ENCODE peak calls at places on chromosomes 12 and 14, in eight cellular contexts. One of them, this sample, is unnamed.

GRCh38 chr14:38944691-38945090 is 158.3 kb downstream of the SEC23A start:
- DNase-seq in right cardiac atrium: no peak
- DNase-seq in CD4-positive, CD25-positive, alpha-beta regulatory T cell: no peak
- DNase-seq in AG04450: no peak
- DNase-seq in GM23338: no peak
- DNase-seq in stimulated activated naive CD8-positive, alpha-beta T cell treated with anti-CD3 and anti-CD28 coated beads, Interleukin-15, amount 100 ng/mL, for 72 hours: no peak
- DNase-seq in pancreas: no peak
- DNase-seq in transverse colon: no peak
- DNase-seq in this sample: no peak

GRCh38 chr14:80522936-80523335 is 311.6 kb upstream of the DIO2 start:
- DNase-seq in stimulated activated naive CD8-positive, alpha-beta T cell treated with anti-CD3 and anti-CD28 coated beads, Interleukin-15, amount 100 ng/mL, for 72 hours: no peak
- DNase-seq in transverse colon: no peak
- DNase-seq in CD4-positive, CD25-positive, alpha-beta regulatory T cell: no peak
- DNase-seq in AG04450: no peak
- DNase-seq in right cardiac atrium: no peak
- DNase-seq in pancreas: no peak
- DNase-seq in GM23338: no peak
- DNase-seq in this sample: no peak

GRCh38 chr14:73810478-73811163 is 41.0 kb upstream of the PTGR2 start:
- DNase-seq in stimulated activated naive CD8-positive, alpha-beta T cell treated with anti-CD3 and anti-CD28 coated beads, Interleukin-15, amount 100 ng/mL, for 72 hours: no peak
- DNase-seq in pancreas: no peak
- DNase-seq in transverse colon: no peak
- DNase-seq in right cardiac atrium: no peak
- DNase-seq in CD4-positive, CD25-positive, alpha-beta regulatory T cell: no peak
- DNase-seq in GM23338: no peak
- DNase-seq in AG04450: no peak
- DNase-seq in this sample: no peak

GRCh38 chr14:84804498-84805294 is 725.2 kb upstream of the FLRT2 start:
- DNase-seq in CD4-positive, CD25-positive, alpha-beta regulatory T cell: no peak
- DNase-seq in stimulated activated naive CD8-positive, alpha-beta T cell treated with anti-CD3 and anti-CD28 coated beads, Interleukin-15, amount 100 ng/mL, for 72 hours: no peak
- DNase-seq in AG04450: no peak
- DNase-seq in GM23338: no peak
- DNase-seq in transverse colon: no peak
- DNase-seq in pancreas: no peak
- DNase-seq in right cardiac atrium: no peak
- DNase-seq in this sample: no peak

GRCh38 chr12:84506317-84506716 is 406.3 kb downstream of the SLC6A15 start:
- DNase-seq in transverse colon: no peak
- DNase-seq in pancreas: no peak
- DNase-seq in CD4-positive, CD25-positive, alpha-beta regulatory T cell: no peak
- DNase-seq in stimulated activated naive CD8-positive, alpha-beta T cell treated with anti-CD3 and anti-CD28 coated beads, Interleukin-15, amount 100 ng/mL, for 72 hours: no peak
- DNase-seq in right cardiac atrium: peak
- DNase-seq in AG04450: no peak
- DNase-seq in GM23338: no peak
- DNase-seq in this sample: no peak

GRCh38 chr12:27024291-27024690 is 1.9 kb downstream of the MED21 start:
- DNase-seq in transverse colon: no peak
- DNase-seq in CD4-positive, CD25-positive, alpha-beta regulatory T cell: no peak
- DNase-seq in AG04450: no peak
- DNase-seq in right cardiac atrium: no peak
- DNase-seq in pancreas: no peak
- DNase-seq in GM23338: no peak
- DNase-seq in stimulated activated naive CD8-positive, alpha-beta T cell treated with anti-CD3 and anti-CD28 coated beads, Interleukin-15, amount 100 ng/mL, for 72 hours: no peak
- DNase-seq in this sample: no peak

GRCh38 chr12:25041006-25041741 is 92.3 kb upstream of the BCAT1 start:
- DNase-seq in right cardiac atrium: no peak
- DNase-seq in stimulated activated naive CD8-positive, alpha-beta T cell treated with anti-CD3 and anti-CD28 coated beads, Interleukin-15, amount 100 ng/mL, for 72 hours: no peak
- DNase-seq in GM23338: no peak
- DNase-seq in AG04450: no peak
- DNase-seq in transverse colon: no peak
- DNase-seq in pancreas: no peak
- DNase-seq in CD4-positive, CD25-positive, alpha-beta regulatory T cell: no peak
- DNase-seq in this sample: no peak

GRCh38 chr14:79279645-79280399 is 931.5 kb downstream of the DIO2 start:
- DNase-seq in pancreas: peak
- DNase-seq in GM23338: peak
- DNase-seq in stimulated activated naive CD8-positive, alpha-beta T cell treated with anti-CD3 and anti-CD28 coated beads, Interleukin-15, amount 100 ng/mL, for 72 hours: no peak
- DNase-seq in transverse colon: peak
- DNase-seq in AG04450: no peak
- DNase-seq in right cardiac atrium: peak
- DNase-seq in CD4-positive, CD25-positive, alpha-beta regulatory T cell: no peak
- DNase-seq in this sample: peak

GRCh38 chr14:76117789-76118188 is 33.9 kb upstream of the GPATCH2L start:
- DNase-seq in right cardiac atrium: no peak
- DNase-seq in stimulated activated naive CD8-positive, alpha-beta T cell treated with anti-CD3 and anti-CD28 coated beads, Interleukin-15, amount 100 ng/mL, for 72 hours: no peak
- DNase-seq in CD4-positive, CD25-positive, alpha-beta regulatory T cell: no peak
- DNase-seq in GM23338: no peak
- DNase-seq in AG04450: no peak
- DNase-seq in pancreas: no peak
- DNase-seq in transverse colon: no peak
- DNase-seq in this sample: no peak

GRCh38 chr14:59582161-59582560 is 5.5 kb upstream of the CCDC175 start:
- DNase-seq in stimulated activated naive CD8-positive, alpha-beta T cell treated with anti-CD3 and anti-CD28 coated beads, Interleukin-15, amount 100 ng/mL, for 72 hours: no peak
- DNase-seq in pancreas: no peak
- DNase-seq in GM23338: no peak
- DNase-seq in AG04450: no peak
- DNase-seq in transverse colon: no peak
- DNase-seq in right cardiac atrium: no peak
- DNase-seq in CD4-positive, CD25-positive, alpha-beta regulatory T cell: no peak
- DNase-seq in this sample: no peak

GRCh38 chr12:88448337-88448944 is 131.8 kb downstream of the KITLG start:
- DNase-seq in right cardiac atrium: no peak
- DNase-seq in CD4-positive, CD25-positive, alpha-beta regulatory T cell: no peak
- DNase-seq in stimulated activated naive CD8-positive, alpha-beta T cell treated with anti-CD3 and anti-CD28 coated beads, Interleukin-15, amount 100 ng/mL, for 72 hours: no peak
- DNase-seq in pancreas: no peak
- DNase-seq in GM23338: no peak
- DNase-seq in transverse colon: no peak
- DNase-seq in AG04450: no peak
- DNase-seq in this sample: no peak

GRCh38 chr14:38350102-38350501 is 94.2 kb upstream of the CLEC14A start:
- DNase-seq in stimulated activated naive CD8-positive, alpha-beta T cell treated with anti-CD3 and anti-CD28 coated beads, Interleukin-15, amount 100 ng/mL, for 72 hours: no peak
- DNase-seq in CD4-positive, CD25-positive, alpha-beta regulatory T cell: no peak
- DNase-seq in AG04450: no peak
- DNase-seq in transverse colon: no peak
- DNase-seq in right cardiac atrium: no peak
- DNase-seq in pancreas: no peak
- DNase-seq in GM23338: no peak
- DNase-seq in this sample: no peak

GRCh38 chr12:104669851-104670337 is 213.1 kb downstream of the CHST11 start:
- DNase-seq in pancreas: no peak
- DNase-seq in GM23338: no peak
- DNase-seq in AG04450: no peak
- DNase-seq in CD4-positive, CD25-positive, alpha-beta regulatory T cell: peak
- DNase-seq in transverse colon: peak
- DNase-seq in stimulated activated naive CD8-positive, alpha-beta T cell treated with anti-CD3 and anti-CD28 coated beads, Interleukin-15, amount 100 ng/mL, for 72 hours: peak
- DNase-seq in right cardiac atrium: peak
- DNase-seq in this sample: peak

GRCh38 chr12:49809369-49810158 is 18.6 kb downstream of the NCKAP5L start:
- DNase-seq in stimulated activated naive CD8-positive, alpha-beta T cell treated with anti-CD3 and anti-CD28 coated beads, Interleukin-15, amount 100 ng/mL, for 72 hours: no peak
- DNase-seq in transverse colon: no peak
- DNase-seq in right cardiac atrium: peak
- DNase-seq in AG04450: no peak
- DNase-seq in CD4-positive, CD25-positive, alpha-beta regulatory T cell: no peak
- DNase-seq in pancreas: no peak
- DNase-seq in GM23338: peak
- DNase-seq in this sample: peak

GRCh38 chr14:105386581-105387529 is 11.5 kb upstream of the TEX22 start:
- DNase-seq in CD4-positive, CD25-positive, alpha-beta regulatory T cell: no peak
- DNase-seq in transverse colon: no peak
- DNase-seq in stimulated activated naive CD8-positive, alpha-beta T cell treated with anti-CD3 and anti-CD28 coated beads, Interleukin-15, amount 100 ng/mL, for 72 hours: no peak
- DNase-seq in GM23338: no peak
- DNase-seq in pancreas: peak
- DNase-seq in AG04450: no peak
- DNase-seq in right cardiac atrium: peak
- DNase-seq in this sample: peak

GRCh38 chr12:64497903-64498302 is 46.0 kb downstream of the TBK1 start:
- DNase-seq in GM23338: no peak
- DNase-seq in transverse colon: no peak
- DNase-seq in AG04450: no peak
- DNase-seq in CD4-positive, CD25-positive, alpha-beta regulatory T cell: no peak
- DNase-seq in right cardiac atrium: no peak
- DNase-seq in stimulated activated naive CD8-positive, alpha-beta T cell treated with anti-CD3 and anti-CD28 coated beads, Interleukin-15, amount 100 ng/mL, for 72 hours: no peak
- DNase-seq in pancreas: no peak
- DNase-seq in this sample: no peak

GRCh38 chr12:82406651-82407050 is 48.3 kb downstream of the METTL25 start:
- DNase-seq in CD4-positive, CD25-positive, alpha-beta regulatory T cell: no peak
- DNase-seq in transverse colon: no peak
- DNase-seq in AG04450: no peak
- DNase-seq in pancreas: no peak
- DNase-seq in right cardiac atrium: no peak
- DNase-seq in GM23338: no peak
- DNase-seq in stimulated activated naive CD8-positive, alpha-beta T cell treated with anti-CD3 and anti-CD28 coated beads, Interleukin-15, amount 100 ng/mL, for 72 hours: no peak
- DNase-seq in this sample: no peak

GRCh38 chr12:131643581-131644452 is 67.1 kb upstream of the SFSWAP start:
- DNase-seq in AG04450: no peak
- DNase-seq in pancreas: no peak
- DNase-seq in transverse colon: no peak
- DNase-seq in stimulated activated naive CD8-positive, alpha-beta T cell treated with anti-CD3 and anti-CD28 coated beads, Interleukin-15, amount 100 ng/mL, for 72 hours: no peak
- DNase-seq in CD4-positive, CD25-positive, alpha-beta regulatory T cell: no peak
- DNase-seq in GM23338: no peak
- DNase-seq in right cardiac atrium: no peak
- DNase-seq in this sample: no peak

GRCh38 chr12:103560604-103561101 is 26.4 kb upstream of the STAB2 start:
- DNase-seq in pancreas: no peak
- DNase-seq in GM23338: no peak
- DNase-seq in transverse colon: no peak
- DNase-seq in stimulated activated naive CD8-positive, alpha-beta T cell treated with anti-CD3 and anti-CD28 coated beads, Interleukin-15, amount 100 ng/mL, for 72 hours: no peak
- DNase-seq in right cardiac atrium: no peak
- DNase-seq in AG04450: peak
- DNase-seq in CD4-positive, CD25-positive, alpha-beta regulatory T cell: no peak
- DNase-seq in this sample: no peak

GRCh38 chr14:32413967-32414640 is 85.0 kb downstream of the AKAP6 start:
- DNase-seq in transverse colon: no peak
- DNase-seq in AG04450: no peak
- DNase-seq in stimulated activated naive CD8-positive, alpha-beta T cell treated with anti-CD3 and anti-CD28 coated beads, Interleukin-15, amount 100 ng/mL, for 72 hours: no peak
- DNase-seq in GM23338: no peak
- DNase-seq in pancreas: no peak
- DNase-seq in CD4-positive, CD25-positive, alpha-beta regulatory T cell: no peak
- DNase-seq in right cardiac atrium: no peak
- DNase-seq in this sample: no peak

GRCh38 chr12:1205512-1206060 is 214.6 kb downstream of the ERC1 start:
- DNase-seq in CD4-positive, CD25-positive, alpha-beta regulatory T cell: no peak
- DNase-seq in GM23338: no peak
- DNase-seq in AG04450: no peak
- DNase-seq in pancreas: no peak
- DNase-seq in transverse colon: no peak
- DNase-seq in stimulated activated naive CD8-positive, alpha-beta T cell treated with anti-CD3 and anti-CD28 coated beads, Interleukin-15, amount 100 ng/mL, for 72 hours: no peak
- DNase-seq in right cardiac atrium: no peak
- DNase-seq in this sample: no peak

GRCh38 chr12:4270670-4271432 is 2.7 kb upstream of the CCND2 start:
- DNase-seq in GM23338: peak
- DNase-seq in CD4-positive, CD25-positive, alpha-beta regulatory T cell: peak
- DNase-seq in AG04450: no peak
- DNase-seq in stimulated activated naive CD8-positive, alpha-beta T cell treated with anti-CD3 and anti-CD28 coated beads, Interleukin-15, amount 100 ng/mL, for 72 hours: peak
- DNase-seq in pancreas: peak
- DNase-seq in right cardiac atrium: peak
- DNase-seq in transverse colon: peak
- DNase-seq in this sample: peak

GRCh38 chr12:77032406-77032805 is 33.0 kb downstream of the E2F7 start:
- DNase-seq in stimulated activated naive CD8-positive, alpha-beta T cell treated with anti-CD3 and anti-CD28 coated beads, Interleukin-15, amount 100 ng/mL, for 72 hours: no peak
- DNase-seq in pancreas: no peak
- DNase-seq in CD4-positive, CD25-positive, alpha-beta regulatory T cell: peak
- DNase-seq in AG04450: no peak
- DNase-seq in GM23338: no peak
- DNase-seq in right cardiac atrium: no peak
- DNase-seq in transverse colon: no peak
- DNase-seq in this sample: no peak

GRCh38 chr14:79040742-79041249 is 870.6 kb downstream of the NRXN3 start:
- DNase-seq in GM23338: no peak
- DNase-seq in CD4-positive, CD25-positive, alpha-beta regulatory T cell: no peak
- DNase-seq in AG04450: no peak
- DNase-seq in pancreas: no peak
- DNase-seq in transverse colon: no peak
- DNase-seq in stimulated activated naive CD8-positive, alpha-beta T cell treated with anti-CD3 and anti-CD28 coated beads, Interleukin-15, amount 100 ng/mL, for 72 hours: no peak
- DNase-seq in right cardiac atrium: no peak
- DNase-seq in this sample: no peak

GRCh38 chr14:104148433-104149277 is 10.3 kb downstream of the KIF26A start:
- DNase-seq in transverse colon: no peak
- DNase-seq in AG04450: no peak
- DNase-seq in stimulated activated naive CD8-positive, alpha-beta T cell treated with anti-CD3 and anti-CD28 coated beads, Interleukin-15, amount 100 ng/mL, for 72 hours: no peak
- DNase-seq in GM23338: peak
- DNase-seq in CD4-positive, CD25-positive, alpha-beta regulatory T cell: no peak
- DNase-seq in pancreas: peak
- DNase-seq in right cardiac atrium: peak
- DNase-seq in this sample: peak

GRCh38 chr12:32794281-32794680 is 38.6 kb upstream of the YARS2 start:
- DNase-seq in CD4-positive, CD25-positive, alpha-beta regulatory T cell: no peak
- DNase-seq in GM23338: no peak
- DNase-seq in stimulated activated naive CD8-positive, alpha-beta T cell treated with anti-CD3 and anti-CD28 coated beads, Interleukin-15, amount 100 ng/mL, for 72 hours: no peak
- DNase-seq in pancreas: no peak
- DNase-seq in right cardiac atrium: no peak
- DNase-seq in transverse colon: no peak
- DNase-seq in AG04450: no peak
- DNase-seq in this sample: no peak

GRCh38 chr12:107760207-107760816 is 625 bp downstream of the PRDM4 start:
- DNase-seq in AG04450: no peak
- DNase-seq in GM23338: peak
- DNase-seq in transverse colon: peak
- DNase-seq in right cardiac atrium: peak
- DNase-seq in CD4-positive, CD25-positive, alpha-beta regulatory T cell: peak
- DNase-seq in stimulated activated naive CD8-positive, alpha-beta T cell treated with anti-CD3 and anti-CD28 coated beads, Interleukin-15, amount 100 ng/mL, for 72 hours: peak
- DNase-seq in pancreas: peak
- DNase-seq in this sample: peak

GRCh38 chr14:60838601-60839000 is 104.0 kb downstream of the MNAT1 start:
- DNase-seq in right cardiac atrium: no peak
- DNase-seq in AG04450: no peak
- DNase-seq in CD4-positive, CD25-positive, alpha-beta regulatory T cell: no peak
- DNase-seq in stimulated activated naive CD8-positive, alpha-beta T cell treated with anti-CD3 and anti-CD28 coated beads, Interleukin-15, amount 100 ng/mL, for 72 hours: no peak
- DNase-seq in transverse colon: no peak
- DNase-seq in GM23338: no peak
- DNase-seq in pancreas: no peak
- DNase-seq in this sample: no peak

GRCh38 chr14:50318031-50318626 is 6.0 kb downstream of the DMAC2L start:
- DNase-seq in GM23338: peak
- DNase-seq in AG04450: no peak
- DNase-seq in transverse colon: no peak
- DNase-seq in right cardiac atrium: no peak
- DNase-seq in CD4-positive, CD25-positive, alpha-beta regulatory T cell: peak
- DNase-seq in stimulated activated naive CD8-positive, alpha-beta T cell treated with anti-CD3 and anti-CD28 coated beads, Interleukin-15, amount 100 ng/mL, for 72 hours: no peak
- DNase-seq in pancreas: no peak
- DNase-seq in this sample: no peak

GRCh38 chr14:59123975-59124374 is 64.5 kb upstream of the DAAM1 start:
- DNase-seq in right cardiac atrium: no peak
- DNase-seq in AG04450: no peak
- DNase-seq in transverse colon: no peak
- DNase-seq in CD4-positive, CD25-positive, alpha-beta regulatory T cell: no peak
- DNase-seq in GM23338: peak
- DNase-seq in pancreas: no peak
- DNase-seq in stimulated activated naive CD8-positive, alpha-beta T cell treated with anti-CD3 and anti-CD28 coated beads, Interleukin-15, amount 100 ng/mL, for 72 hours: no peak
- DNase-seq in this sample: no peak

GRCh38 chr14:85554106-85554505 is 24.2 kb downstream of the FLRT2 start:
- DNase-seq in AG04450: no peak
- DNase-seq in transverse colon: no peak
- DNase-seq in pancreas: no peak
- DNase-seq in stimulated activated naive CD8-positive, alpha-beta T cell treated with anti-CD3 and anti-CD28 coated beads, Interleukin-15, amount 100 ng/mL, for 72 hours: no peak
- DNase-seq in right cardiac atrium: no peak
- DNase-seq in GM23338: no peak
- DNase-seq in CD4-positive, CD25-positive, alpha-beta regulatory T cell: no peak
- DNase-seq in this sample: no peak

GRCh38 chr12:89949457-89950195 is 241.0 kb upstream of the ATP2B1 start:
- DNase-seq in right cardiac atrium: no peak
- DNase-seq in transverse colon: peak
- DNase-seq in CD4-positive, CD25-positive, alpha-beta regulatory T cell: peak
- DNase-seq in pancreas: no peak
- DNase-seq in stimulated activated naive CD8-positive, alpha-beta T cell treated with anti-CD3 and anti-CD28 coated beads, Interleukin-15, amount 100 ng/mL, for 72 hours: peak
- DNase-seq in AG04450: no peak
- DNase-seq in GM23338: peak
- DNase-seq in this sample: no peak

GRCh38 chr12:122976648-122976975 is 1.6 kb downstream of the OGFOD2 start:
- DNase-seq in AG04450: no peak
- DNase-seq in stimulated activated naive CD8-positive, alpha-beta T cell treated with anti-CD3 and anti-CD28 coated beads, Interleukin-15, amount 100 ng/mL, for 72 hours: no peak
- DNase-seq in CD4-positive, CD25-positive, alpha-beta regulatory T cell: no peak
- DNase-seq in GM23338: no peak
- DNase-seq in transverse colon: no peak
- DNase-seq in pancreas: no peak
- DNase-seq in right cardiac atrium: no peak
- DNase-seq in this sample: no peak

GRCh38 chr12:5444520-5444919 is 12.6 kb downstream of the NTF3 start:
- DNase-seq in AG04450: no peak
- DNase-seq in pancreas: no peak
- DNase-seq in right cardiac atrium: no peak
- DNase-seq in stimulated activated naive CD8-positive, alpha-beta T cell treated with anti-CD3 and anti-CD28 coated beads, Interleukin-15, amount 100 ng/mL, for 72 hours: no peak
- DNase-seq in GM23338: no peak
- DNase-seq in CD4-positive, CD25-positive, alpha-beta regulatory T cell: no peak
- DNase-seq in transverse colon: no peak
- DNase-seq in this sample: no peak